ENCODE peak calls at places on chromosomes 3 and 15, in five cellular contexts. K is osteoblast, X is SJSA1, O is neuronal stem cell, T is right lobe of liver. B is an unnamed sample. For H3K9me3 and H3K4me1, the result is how much of the 10 kb centered on the place peaks cover.

GRCh38 chr15:81265944-81266775 is 57.8 kb downstream of the STARD5 start:
- DNase-seq in K (peak), T (peak), X (peak), O (peak), B (peak)

GRCh38 chr15:45362419-45362818 is 15.9 kb downstream of the GATM start:
- DNase-seq in X (no peak), K (no peak), T (no peak), O (no peak), B (no peak)

GRCh38 chr3:187669675-187670504 is at the start of gene SST:
- DNase-seq in T (peak), O (peak), X (no peak), K (no peak), B (no peak)

GRCh38 chr3:14789640-14790285 is 29.0 kb upstream of the FGD5 start:
- DNase-seq in T (peak), K (no peak), X (no peak), O (no peak), B (no peak)

GRCh38 chr15:67124911-67125588 is 59.6 kb downstream of the SMAD3 start:
- DNase-seq in T (no peak), X (no peak), K (peak), O (no peak), B (no peak)

GRCh38 chr15:71294636-71295241 is 179.5 kb downstream of the THSD4 start:
- DNase-seq in O (no peak), K (peak), X (peak), T (peak), B (no peak)

GRCh38 chr15:66901336-66902100 is 163.9 kb upstream of the SMAD3 start:
- DNase-seq in K (no peak), T (no peak), O (no peak), X (peak), B (no peak)

GRCh38 chr3:149393355-149394165 is 16.1 kb upstream of the TM4SF1 start:
- DNase-seq in T (peak), K (no peak), X (peak), O (peak), B (no peak)

GRCh38 chr15:44193651-44194396 is 1.2 kb downstream of the FRMD5 start:
- DNase-seq in K (peak), X (no peak), T (no peak), O (peak), B (no peak)

GRCh38 chr3:13600950-13601691 is 52.2 kb downstream of the FBLN2 start:
- DNase-seq in T (no peak), O (no peak), X (peak), K (peak), B (no peak)

GRCh38 chr3:147267431-147267830 is 138.9 kb downstream of the ZIC4 start:
- DNase-seq in O (no peak), X (no peak), T (no peak), K (no peak), B (no peak)

GRCh38 chr3:178785961-178786360 is 249.7 kb downstream of the KCNMB2 start:
- DNase-seq in K (no peak), T (no peak), O (no peak), X (no peak), B (no peak)

GRCh38 chr3:155411500-155412223 is 118.2 kb upstream of the STRIT1 start:
- DNase-seq in O (no peak), T (no peak), X (no peak), K (no peak), B (no peak)

GRCh38 chr3:132034486-132035464 is at the start of gene CPNE4:
- DNase-seq in O (peak), K (peak), X (peak), T (peak), B (peak)

GRCh38 chr15:100168787-100169186 is 173.0 kb downstream of the ADAMTS17 start:
- DNase-seq in K (no peak), O (no peak), X (no peak), T (no peak), B (no peak)

GRCh38 chr3:112582242-112582874 is 20.5 kb downstream of the SLC35A5 start:
- DNase-seq in O (peak), X (no peak), T (no peak), K (no peak), B (no peak)

GRCh38 chr15:101478701-101479341 is 10.7 kb downstream of the PCSK6 start:
- DNase-seq in X (no peak), T (no peak), K (no peak), O (no peak), B (no peak)

GRCh38 chr15:67548532-67548852 is 6.0 kb downstream of the MAP2K5 start:
- DNase-seq in O (no peak), T (no peak), X (no peak), K (no peak), B (no peak)

GRCh38 chr3:195587406-195587805 is 3.7 kb upstream of the APOD start:
- DNase-seq in T (no peak), K (no peak), O (no peak), X (no peak), B (no peak)

GRCh38 chr3:44277925-44278324 is 36.2 kb downstream of the TOPAZ1 start:
- DNase-seq in O (no peak), K (no peak), X (no peak), T (no peak), B (no peak)

GRCh38 chr15:66934315-66934930 is 131.0 kb upstream of the SMAD3 start:
- DNase-seq in X (no peak), O (no peak), K (no peak), T (no peak), B (no peak)

GRCh38 chr3:177338697-177339219 is 141.5 kb upstream of the TBL1XR1 start:
- DNase-seq in T (no peak), X (no peak), O (no peak), K (no peak), B (no peak)

GRCh38 chr3:61315874-61316273 is 64.6 kb upstream of the FHIT start:
- DNase-seq in O (peak), K (no peak), X (no peak), T (no peak), B (no peak)

GRCh38 chr3:40207796-40208195 is 101.7 kb upstream of the EIF1B start:
- DNase-seq in O (no peak), X (no peak), T (no peak), K (no peak), B (no peak)

GRCh38 chr3:167750273-167750971 is 14.9 kb downstream of the SERPINI1 start:
- DNase-seq in T (no peak), O (no peak), K (no peak), X (no peak), B (no peak)

GRCh38 chr15:69126054-69126469 is 34.4 kb upstream of the GLCE start:
- DNase-seq in O (no peak), X (no peak), K (no peak), T (no peak), B (no peak)

GRCh38 chr3:127587876-127588275 is 2.7 kb downstream of the TPRA1 start:
- DNase-seq in O (no peak), X (no peak), K (peak), T (no peak), B (no peak)

GRCh38 chr15:75811616-75812015 is 31.6 kb upstream of the UBE2Q2 start:
- DNase-seq in X (no peak), K (no peak), O (no peak), T (no peak), B (no peak)

GRCh38 chr3:74501001-74501400 is 113.5 kb downstream of the CNTN3 start:
- DNase-seq in X (no peak), T (no peak), K (no peak), O (no peak), B (no peak)

GRCh38 chr3:194197981-194198695 is 62.2 kb downstream of the HES1 start:
- DNase-seq in O (no peak), K (no peak), X (no peak), T (no peak), B (no peak)

GRCh38 chr3:160434071-160434470 is 15.5 kb downstream of the TRIM59 start:
- DNase-seq in O (no peak), X (no peak), K (peak), T (no peak), B (no peak)

GRCh38 chr3:142180761-142181362 is 31.5 kb upstream of the TFDP2 start:
- DNase-seq in O (peak), T (no peak), K (no peak), X (no peak), B (no peak)

GRCh38 chr3:186909078-186909853 is 21.1 kb upstream of the ST6GAL1 start:
- DNase-seq in K (no peak), O (no peak), T (no peak), X (no peak), B (peak)

DNA sequence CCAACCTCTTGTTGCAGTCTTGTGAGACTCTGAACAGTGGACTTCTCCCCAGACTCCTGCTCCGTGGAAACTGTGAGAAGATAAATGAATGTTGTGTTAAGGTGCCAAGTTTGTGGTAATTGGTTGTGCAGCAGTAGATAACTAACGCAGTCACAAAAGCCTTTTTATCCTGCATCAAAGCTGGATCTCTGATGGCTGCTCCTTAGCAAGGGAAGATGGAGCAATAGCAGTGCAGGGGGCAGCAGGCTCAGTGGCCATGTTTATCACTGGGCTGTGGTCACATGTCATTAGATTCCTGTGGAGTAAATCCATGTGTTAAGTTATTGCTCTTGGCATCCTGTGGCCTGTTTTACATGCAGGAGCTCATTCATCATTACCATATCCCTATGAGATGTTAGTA is 13.5 kb downstream of the CMTM7 start:
- DNase-seq in K (no peak), X (no peak), O (no peak), T (no peak), B (no peak)
- H3K9me3 ChIP-seq in K (under half), X (under half), O (under half), T (under half), B (under half)

GRCh38 chr3:48273594-48274211 is 32.8 kb downstream of the ZNF589 start:
- DNase-seq in T (no peak), X (peak), O (peak), K (peak), B (peak)

GRCh38 chr3:48276856-48277641 is 36.1 kb downstream of the ZNF589 start:
- DNase-seq in O (no peak), T (no peak), X (no peak), K (no peak), B (no peak)

GRCh38 chr3:48271763-48272498 is 31.0 kb downstream of the ZNF589 start:
- DNase-seq in T (no peak), O (no peak), K (no peak), X (no peak), B (no peak)

GRCh38 chr3:48274452-48274851 is 33.5 kb downstream of the ZNF589 start:
- DNase-seq in K (no peak), T (no peak), X (no peak), O (no peak), B (no peak)

GRCh38 chr3:48275292-48276027 is 34.6 kb downstream of the ZNF589 start:
- DNase-seq in K (no peak), T (no peak), X (no peak), O (no peak), B (no peak)
- H3K4me3 ChIP-seq in K (no peak), T (no peak), X (no peak), O (no peak), B (no peak)

DNA sequence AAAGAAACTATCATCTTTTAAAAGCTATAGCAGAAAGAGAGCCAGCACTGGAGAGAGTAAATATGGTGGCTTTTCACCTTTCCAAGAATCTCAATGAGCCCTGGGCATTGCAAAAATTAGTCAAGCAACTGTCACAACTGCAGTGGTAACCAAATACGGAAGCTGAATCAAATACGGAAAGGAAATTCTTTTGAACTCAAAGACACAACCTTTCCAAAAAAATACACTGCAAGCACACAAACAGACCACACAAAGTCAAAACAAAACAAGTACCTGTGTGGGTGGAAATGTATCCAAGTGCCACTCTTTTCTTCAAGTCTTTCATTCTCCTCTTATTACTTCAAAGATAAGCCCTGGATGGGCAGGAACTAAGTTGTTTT is 17.6 kb downstream of the VGLL4 start:
- DNase-seq in O (no peak), K (no peak), T (no peak), X (no peak), B (no peak)
- H3K4me1 ChIP-seq in O (under half), K (under half), T (under half), X (under half), B (under half)

GRCh38 chr15:25182736-25183445 is 228.1 kb downstream of the SNRPN start:
- DNase-seq in K (peak), X (no peak), O (no peak), T (peak), B (no peak)
- H3K9me3 ChIP-seq in K (under half), X (under half), O (under half), T (under half), B (under half)

DNA sequence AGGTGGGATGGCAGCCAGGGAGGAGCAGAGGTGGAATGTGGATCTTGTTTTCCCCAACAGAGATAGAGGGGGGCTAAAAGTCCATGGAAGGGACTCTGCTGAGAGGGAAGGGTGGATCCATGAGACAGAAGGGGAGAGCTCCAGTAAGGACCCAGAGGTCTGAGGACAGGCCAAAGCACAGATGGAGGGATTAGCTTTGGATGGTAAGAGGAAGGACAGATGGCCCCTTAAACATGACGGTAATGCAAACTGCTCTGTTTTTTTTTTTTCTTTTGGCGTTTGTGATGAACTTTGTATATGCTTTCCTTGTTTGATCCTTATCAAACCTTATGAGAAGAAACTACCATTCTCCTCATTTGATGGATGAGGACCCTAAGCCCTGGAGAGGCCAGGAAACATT is 96.2 kb downstream of the IGF1R start:
- DNase-seq in K (no peak), X (no peak), T (no peak), O (no peak), B (no peak)
- H3K4me3 ChIP-seq in K (no peak), X (no peak), T (no peak), O (no peak), B (no peak)

GRCh38 chr15:60372756-60373155 is 25.0 kb downstream of the ANXA2 start:
- DNase-seq in T (no peak), X (peak), O (no peak), K (no peak), B (no peak)

GRCh38 chr15:60369696-60370095 is 28.1 kb downstream of the ANXA2 start:
- DNase-seq in X (no peak), K (no peak), T (no peak), O (no peak), B (no peak)

GRCh38 chr15:60370105-60370803 is 27.5 kb downstream of the ANXA2 start:
- DNase-seq in O (no peak), T (no peak), K (no peak), X (no peak), B (no peak)

GRCh38 chr15:60372223-60372622 is 25.6 kb downstream of the ANXA2 start:
- DNase-seq in O (no peak), X (no peak), T (no peak), K (no peak), B (no peak)

DNA sequence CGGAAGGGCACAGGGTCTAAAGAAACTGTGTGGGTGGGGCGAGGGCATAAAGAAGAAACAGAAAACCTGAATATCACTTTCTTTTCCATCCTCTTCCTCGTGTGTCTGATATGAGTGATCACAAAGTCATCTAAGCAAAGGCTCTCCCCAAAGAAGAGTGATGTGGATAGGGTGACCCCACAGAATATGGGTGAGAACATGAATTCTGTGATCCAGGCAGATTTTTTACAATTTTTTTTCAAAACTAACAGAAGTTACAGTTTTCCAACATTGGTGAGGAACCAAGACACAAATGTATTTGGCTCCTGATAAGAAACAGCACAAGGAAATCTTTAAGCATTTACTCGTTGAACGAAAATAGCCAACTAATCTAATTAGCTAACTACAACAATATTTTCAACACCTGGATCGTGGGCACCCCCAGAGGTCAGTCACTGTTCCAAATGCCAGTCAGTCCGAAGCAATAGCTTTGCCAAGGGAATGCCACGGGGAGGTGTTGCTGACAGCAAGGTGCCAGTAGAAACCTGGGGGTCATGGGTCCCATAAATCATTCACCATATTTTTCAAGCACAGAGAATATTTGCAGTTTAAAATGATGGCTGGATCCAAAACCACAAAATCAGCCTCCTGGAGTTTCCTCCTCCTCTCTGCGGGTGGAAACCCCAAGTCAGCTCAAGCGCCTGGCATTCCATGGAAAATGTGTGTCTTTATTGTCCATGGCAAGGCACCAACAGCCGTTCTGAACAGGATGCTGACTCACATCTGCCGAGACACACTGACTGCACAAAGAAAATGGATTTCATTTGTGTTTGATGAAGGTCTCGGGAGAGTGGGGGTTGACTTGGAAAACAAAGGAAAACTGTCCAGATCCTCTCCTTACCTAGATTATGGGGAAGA is 26.7 kb downstream of the ANXA2 start:
- DNase-seq in K (peak), T (no peak), X (peak), O (no peak), B (no peak)
- H3K4me1 ChIP-seq in K (half or more), T (under half), X (half or more), O (under half), B (under half)

DNA sequence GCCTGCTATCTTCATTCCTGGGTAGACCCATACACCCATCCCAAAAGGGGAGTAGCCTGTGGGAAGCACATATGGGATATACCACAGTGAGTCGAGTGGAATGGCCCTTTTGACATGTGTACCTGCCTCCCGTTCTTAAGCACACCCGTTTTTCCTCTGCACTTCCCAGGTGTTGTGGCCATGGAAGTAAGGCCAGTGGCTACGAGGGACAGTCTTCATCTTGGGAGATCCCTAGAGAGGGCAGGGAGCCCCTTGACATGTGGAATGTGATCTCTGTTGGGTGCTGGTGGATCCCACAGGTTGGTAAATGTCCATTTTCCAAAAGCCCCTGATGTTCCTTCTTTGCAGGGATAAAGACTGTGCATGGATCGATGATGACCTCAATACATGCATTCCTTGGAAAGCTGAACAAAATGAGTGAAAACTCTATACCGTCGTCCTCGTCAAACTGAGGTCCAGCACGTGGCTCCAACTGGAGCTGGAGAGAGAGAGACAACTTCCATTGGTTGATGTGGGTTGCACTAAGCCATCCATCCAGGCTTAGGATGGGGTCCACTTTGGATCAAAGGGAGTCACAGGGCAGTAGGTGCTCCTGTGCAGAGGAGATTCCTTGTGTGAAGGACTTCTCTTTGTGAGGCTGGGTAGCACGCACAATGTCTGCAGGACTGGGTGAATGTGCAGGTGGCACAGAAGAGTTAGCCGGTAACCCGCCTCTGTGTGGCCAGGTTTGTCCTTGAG is 136.8 kb downstream of the SNRPN start:
- DNase-seq in X (no peak), K (no peak), T (no peak), O (no peak), B (no peak)
- H3K9me3 ChIP-seq in X (under half), K (under half), T (under half), O (half or more), B (under half)

GRCh38 chr15:42510258-42511009 is 15.0 kb downstream of the SNAP23 start:
- DNase-seq in X (no peak), T (no peak), K (no peak), O (no peak), B (no peak)
- H3K4me3 ChIP-seq in X (no peak), T (no peak), K (no peak), O (no peak), B (no peak)

GRCh38 chr15:70260096-70260495 is 162.4 kb upstream of the TLE3 start:
- DNase-seq in O (no peak), X (no peak), K (peak), T (no peak), B (no peak)
- H3K4me1 ChIP-seq in O (under half), X (under half), K (under half), T (under half), B (under half)

GRCh38 chr3:84893211-84893610 is 65.6 kb upstream of the CADM2 start:
- DNase-seq in X (no peak), O (no peak), K (no peak), T (no peak), B (no peak)
- H3K9me3 ChIP-seq in X (under half), O (under half), K (under half), T (under half), B (under half)